ENCODE peak calls at places on chromosomes 1 and 21, in ten cellular contexts. One of them, this sample, is unnamed.

GRCh38 chr1:30377230-30378022 is 346.0 kb downstream of the MATN1 start:
- DNase-seq in heart left ventricle: no peak
- DNase-seq in SJSA1: peak; percentile 30
- DNase-seq in WERI-Rb-1: peak; percentile 25
- DNase-seq in T-helper 17 cell: no peak
- DNase-seq in CD8-positive, alpha-beta memory T cell: no peak
- DNase-seq in mucosa of descending colon: no peak
- DNase-seq in neuronal stem cell: no peak
- DNase-seq in H9: no peak
- DNase-seq in ovary: no peak
- DNase-seq in this sample: no peak

GRCh38 chr1:223819730-223820514 is 25.8 kb downstream of the TP53BP2 start:
- DNase-seq in heart left ventricle: no peak
- DNase-seq in SJSA1: no peak
- DNase-seq in WERI-Rb-1: peak; percentile 7
- DNase-seq in T-helper 17 cell: no peak
- DNase-seq in CD8-positive, alpha-beta memory T cell: no peak
- DNase-seq in mucosa of descending colon: no peak
- DNase-seq in neuronal stem cell: no peak
- DNase-seq in H9: no peak
- DNase-seq in ovary: no peak
- DNase-seq in this sample: no peak

GRCh38 chr1:210239295-210240155 is 6.9 kb downstream of the SERTAD4 start:
- DNase-seq in heart left ventricle: no peak
- DNase-seq in SJSA1: peak; percentile 75
- DNase-seq in WERI-Rb-1: peak; percentile 56
- DNase-seq in T-helper 17 cell: no peak
- DNase-seq in CD8-positive, alpha-beta memory T cell: no peak
- DNase-seq in mucosa of descending colon: no peak
- DNase-seq in neuronal stem cell: no peak
- DNase-seq in H9: no peak
- DNase-seq in ovary: no peak
- DNase-seq in this sample: no peak

GRCh38 chr1:18693256-18694098 is 62.8 kb downstream of the PAX7 start:
- DNase-seq in heart left ventricle: no peak
- DNase-seq in SJSA1: no peak
- DNase-seq in WERI-Rb-1: peak; percentile 87
- DNase-seq in T-helper 17 cell: no peak
- DNase-seq in CD8-positive, alpha-beta memory T cell: no peak
- DNase-seq in mucosa of descending colon: no peak
- DNase-seq in neuronal stem cell: peak; percentile 43
- DNase-seq in H9: peak; percentile 94
- DNase-seq in ovary: no peak
- DNase-seq in this sample: peak; percentile 55

GRCh38 chr1:151472852-151473731 is 13.8 kb upstream of the POGZ start:
- DNase-seq in heart left ventricle: peak; percentile 50
- DNase-seq in SJSA1: no peak
- DNase-seq in WERI-Rb-1: no peak
- DNase-seq in T-helper 17 cell: peak; percentile 11
- DNase-seq in CD8-positive, alpha-beta memory T cell: peak; percentile 16
- DNase-seq in mucosa of descending colon: peak; percentile 61
- DNase-seq in neuronal stem cell: peak; percentile 56
- DNase-seq in H9: peak; percentile 56
- DNase-seq in ovary: peak; percentile 59
- DNase-seq in this sample: no peak

GRCh38 chr1:48182441-48182840 is 40.1 kb upstream of the SLC5A9 start:
- DNase-seq in heart left ventricle: no peak
- DNase-seq in SJSA1: no peak
- DNase-seq in WERI-Rb-1: peak; percentile 50
- DNase-seq in T-helper 17 cell: no peak
- DNase-seq in CD8-positive, alpha-beta memory T cell: no peak
- DNase-seq in mucosa of descending colon: no peak
- DNase-seq in neuronal stem cell: no peak
- DNase-seq in H9: no peak
- DNase-seq in ovary: no peak
- DNase-seq in this sample: no peak

GRCh38 chr1:150875197-150876110 is 945 bp downstream of the ARNT start:
- DNase-seq in heart left ventricle: peak; percentile 13
- DNase-seq in SJSA1: no peak
- DNase-seq in WERI-Rb-1: peak; percentile 40
- DNase-seq in T-helper 17 cell: no peak
- DNase-seq in CD8-positive, alpha-beta memory T cell: peak; percentile 17
- DNase-seq in mucosa of descending colon: no peak
- DNase-seq in neuronal stem cell: no peak
- DNase-seq in H9: no peak
- DNase-seq in ovary: no peak
- DNase-seq in this sample: no peak

GRCh38 chr1:20216574-20216973 is 30.3 kb upstream of the PLA2G2C start:
- DNase-seq in heart left ventricle: no peak
- DNase-seq in SJSA1: no peak
- DNase-seq in WERI-Rb-1: peak; percentile 34
- DNase-seq in T-helper 17 cell: no peak
- DNase-seq in CD8-positive, alpha-beta memory T cell: no peak
- DNase-seq in mucosa of descending colon: no peak
- DNase-seq in neuronal stem cell: no peak
- DNase-seq in H9: no peak
- DNase-seq in ovary: no peak
- DNase-seq in this sample: no peak

GRCh38 chr1:106290805-106291537 is 765.5 kb upstream of the PRMT6 start:
- DNase-seq in heart left ventricle: no peak
- DNase-seq in SJSA1: no peak
- DNase-seq in WERI-Rb-1: peak; percentile 20
- DNase-seq in T-helper 17 cell: no peak
- DNase-seq in CD8-positive, alpha-beta memory T cell: no peak
- DNase-seq in mucosa of descending colon: no peak
- DNase-seq in neuronal stem cell: no peak
- DNase-seq in H9: no peak
- DNase-seq in ovary: no peak
- DNase-seq in this sample: no peak

GRCh38 chr1:106292130-106292529 is 764.3 kb upstream of the PRMT6 start:
- DNase-seq in heart left ventricle: no peak
- DNase-seq in SJSA1: no peak
- DNase-seq in WERI-Rb-1: no peak
- DNase-seq in T-helper 17 cell: no peak
- DNase-seq in CD8-positive, alpha-beta memory T cell: no peak
- DNase-seq in mucosa of descending colon: no peak
- DNase-seq in neuronal stem cell: no peak
- DNase-seq in H9: no peak
- DNase-seq in ovary: no peak
- DNase-seq in this sample: no peak

DNA sequence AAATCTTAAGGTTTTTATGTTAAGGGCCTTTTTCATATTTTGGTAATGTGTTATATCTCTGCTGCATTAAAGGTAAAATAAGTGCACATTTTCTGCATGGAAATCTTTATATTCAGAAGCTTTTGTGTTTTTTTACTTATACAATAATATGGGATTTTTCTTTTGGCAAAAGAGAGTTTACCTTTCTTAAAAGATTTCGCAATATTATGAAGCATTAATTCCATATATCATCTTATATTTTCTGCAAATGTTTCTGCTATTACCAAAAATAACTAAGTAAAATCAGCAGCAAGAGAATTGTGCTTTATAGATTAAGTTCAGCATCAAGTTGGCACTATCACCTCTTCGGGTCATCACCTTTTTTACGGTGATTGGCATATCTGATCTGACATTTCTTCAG is 767.2 kb upstream of the PRMT6 start:
- DNase-seq in heart left ventricle: no peak
- DNase-seq in SJSA1: no peak
- DNase-seq in WERI-Rb-1: no peak
- DNase-seq in T-helper 17 cell: no peak
- DNase-seq in CD8-positive, alpha-beta memory T cell: no peak
- DNase-seq in mucosa of descending colon: no peak
- DNase-seq in neuronal stem cell: no peak
- DNase-seq in H9: no peak
- DNase-seq in ovary: no peak
- DNase-seq in this sample: no peak
- H3K9me3 ChIP-seq in heart left ventricle: no peaks in the 10 kb centered on the region
- H3K9me3 ChIP-seq in SJSA1: peaks cover 6% of the 10 kb centered on the region
- H3K9me3 ChIP-seq in WERI-Rb-1: no peaks in the 10 kb centered on the region
- H3K9me3 ChIP-seq in T-helper 17 cell: no peaks in the 10 kb centered on the region
- H3K9me3 ChIP-seq in CD8-positive, alpha-beta memory T cell: no peaks in the 10 kb centered on the region
- H3K9me3 ChIP-seq in mucosa of descending colon: peaks cover 6% of the 10 kb centered on the region
- H3K9me3 ChIP-seq in neuronal stem cell: no peaks in the 10 kb centered on the region
- H3K9me3 ChIP-seq in H9: no peaks in the 10 kb centered on the region
- H3K9me3 ChIP-seq in ovary: no peaks in the 10 kb centered on the region
- H3K9me3 ChIP-seq in this sample: no peaks in the 10 kb centered on the region

GRCh38 chr1:159436469-159436868 is 3.1 kb upstream of the OR10J1 start:
- DNase-seq in heart left ventricle: no peak
- DNase-seq in SJSA1: no peak
- DNase-seq in WERI-Rb-1: no peak
- DNase-seq in T-helper 17 cell: no peak
- DNase-seq in CD8-positive, alpha-beta memory T cell: no peak
- DNase-seq in mucosa of descending colon: no peak
- DNase-seq in neuronal stem cell: no peak
- DNase-seq in H9: no peak
- DNase-seq in ovary: no peak
- DNase-seq in this sample: no peak

GRCh38 chr1:159442428-159442827 is 2.9 kb downstream of the OR10J1 start:
- DNase-seq in heart left ventricle: no peak
- DNase-seq in SJSA1: no peak
- DNase-seq in WERI-Rb-1: no peak
- DNase-seq in T-helper 17 cell: no peak
- DNase-seq in CD8-positive, alpha-beta memory T cell: no peak
- DNase-seq in mucosa of descending colon: no peak
- DNase-seq in neuronal stem cell: no peak
- DNase-seq in H9: no peak
- DNase-seq in ovary: no peak
- DNase-seq in this sample: no peak

GRCh38 chr1:159443063-159443750 is 3.7 kb downstream of the OR10J1 start:
- DNase-seq in heart left ventricle: no peak
- DNase-seq in SJSA1: no peak
- DNase-seq in WERI-Rb-1: no peak
- DNase-seq in T-helper 17 cell: no peak
- DNase-seq in CD8-positive, alpha-beta memory T cell: no peak
- DNase-seq in mucosa of descending colon: no peak
- DNase-seq in neuronal stem cell: no peak
- DNase-seq in H9: no peak
- DNase-seq in ovary: no peak
- DNase-seq in this sample: no peak

GRCh38 chr1:159441360-159441759 is 1.8 kb downstream of the OR10J1 start:
- DNase-seq in heart left ventricle: no peak
- DNase-seq in SJSA1: no peak
- DNase-seq in WERI-Rb-1: no peak
- DNase-seq in T-helper 17 cell: no peak
- DNase-seq in CD8-positive, alpha-beta memory T cell: no peak
- DNase-seq in mucosa of descending colon: no peak
- DNase-seq in neuronal stem cell: no peak
- DNase-seq in H9: no peak
- DNase-seq in ovary: no peak
- DNase-seq in this sample: no peak

GRCh38 chr1:159439422-159439821 is at the start of gene OR10J1:
- DNase-seq in heart left ventricle: no peak
- DNase-seq in SJSA1: no peak
- DNase-seq in WERI-Rb-1: no peak
- DNase-seq in T-helper 17 cell: no peak
- DNase-seq in CD8-positive, alpha-beta memory T cell: no peak
- DNase-seq in mucosa of descending colon: no peak
- DNase-seq in neuronal stem cell: no peak
- DNase-seq in H9: no peak
- DNase-seq in ovary: no peak
- DNase-seq in this sample: no peak
- H3K9me3 ChIP-seq in heart left ventricle: no peaks in the 10 kb centered on the region
- H3K9me3 ChIP-seq in SJSA1: no peaks in the 10 kb centered on the region
- H3K9me3 ChIP-seq in WERI-Rb-1: no peaks in the 10 kb centered on the region
- H3K9me3 ChIP-seq in T-helper 17 cell: no peaks in the 10 kb centered on the region
- H3K9me3 ChIP-seq in CD8-positive, alpha-beta memory T cell: no peaks in the 10 kb centered on the region
- H3K9me3 ChIP-seq in mucosa of descending colon: no peaks in the 10 kb centered on the region
- H3K9me3 ChIP-seq in neuronal stem cell: no peaks in the 10 kb centered on the region
- H3K9me3 ChIP-seq in H9: no peaks in the 10 kb centered on the region
- H3K9me3 ChIP-seq in ovary: no peaks in the 10 kb centered on the region
- H3K9me3 ChIP-seq in this sample: no peaks in the 10 kb centered on the region

GRCh38 chr21:15967661-15968060 is 237.9 kb downstream of the USP25 start:
- DNase-seq in heart left ventricle: no peak
- DNase-seq in SJSA1: no peak
- DNase-seq in WERI-Rb-1: no peak
- DNase-seq in T-helper 17 cell: no peak
- DNase-seq in CD8-positive, alpha-beta memory T cell: no peak
- DNase-seq in mucosa of descending colon: no peak
- DNase-seq in neuronal stem cell: no peak
- DNase-seq in H9: no peak
- DNase-seq in ovary: no peak
- DNase-seq in this sample: no peak

GRCh38 chr21:15966216-15966615 is 236.4 kb downstream of the USP25 start:
- DNase-seq in heart left ventricle: no peak
- DNase-seq in SJSA1: no peak
- DNase-seq in WERI-Rb-1: no peak
- DNase-seq in T-helper 17 cell: no peak
- DNase-seq in CD8-positive, alpha-beta memory T cell: no peak
- DNase-seq in mucosa of descending colon: no peak
- DNase-seq in neuronal stem cell: no peak
- DNase-seq in H9: no peak
- DNase-seq in ovary: no peak
- DNase-seq in this sample: no peak

GRCh38 chr21:15968911-15969310 is 239.1 kb downstream of the USP25 start:
- DNase-seq in heart left ventricle: no peak
- DNase-seq in SJSA1: no peak
- DNase-seq in WERI-Rb-1: no peak
- DNase-seq in T-helper 17 cell: no peak
- DNase-seq in CD8-positive, alpha-beta memory T cell: no peak
- DNase-seq in mucosa of descending colon: no peak
- DNase-seq in neuronal stem cell: no peak
- DNase-seq in H9: no peak
- DNase-seq in ovary: no peak
- DNase-seq in this sample: no peak

GRCh38 chr21:15966651-15967050 is 236.9 kb downstream of the USP25 start:
- DNase-seq in heart left ventricle: no peak
- DNase-seq in SJSA1: no peak
- DNase-seq in WERI-Rb-1: no peak
- DNase-seq in T-helper 17 cell: no peak
- DNase-seq in CD8-positive, alpha-beta memory T cell: no peak
- DNase-seq in mucosa of descending colon: no peak
- DNase-seq in neuronal stem cell: no peak
- DNase-seq in H9: no peak
- DNase-seq in ovary: no peak
- DNase-seq in this sample: no peak

DNA sequence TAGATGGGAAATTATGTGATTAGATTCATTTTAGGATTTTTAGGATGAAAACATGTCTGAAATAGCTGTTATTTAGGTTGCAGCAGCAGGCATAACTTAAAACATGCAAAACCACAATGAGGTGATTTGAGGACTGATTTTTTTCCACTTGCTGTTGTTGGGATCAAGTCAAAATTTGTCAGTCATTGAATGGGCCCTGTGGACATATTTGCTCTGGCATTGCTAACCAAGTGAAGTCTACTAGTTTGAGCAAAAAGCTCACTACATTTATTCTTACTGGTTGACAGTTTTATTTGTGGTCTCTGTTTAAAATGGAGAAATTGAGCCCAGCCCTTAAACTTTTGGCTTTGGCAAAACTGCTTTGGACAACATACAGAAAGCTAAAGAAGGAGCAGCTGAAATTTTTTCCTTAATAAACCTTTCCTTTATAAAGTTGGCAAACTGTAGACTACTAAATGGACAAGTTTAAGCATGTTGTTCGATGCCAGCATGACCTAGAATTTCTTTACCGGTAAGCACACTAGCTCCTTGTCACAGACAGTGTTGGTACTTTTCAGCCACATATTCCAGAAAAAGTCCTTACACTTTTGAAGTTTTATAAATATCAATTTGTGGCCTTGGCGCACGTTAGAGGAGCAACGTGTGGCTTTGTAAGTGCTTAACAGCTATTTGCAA is 234.5 kb downstream of the USP25 start:
- DNase-seq in heart left ventricle: no peak
- DNase-seq in SJSA1: no peak
- DNase-seq in WERI-Rb-1: no peak
- DNase-seq in T-helper 17 cell: no peak
- DNase-seq in CD8-positive, alpha-beta memory T cell: no peak
- DNase-seq in mucosa of descending colon: no peak
- DNase-seq in neuronal stem cell: no peak
- DNase-seq in H9: no peak
- DNase-seq in ovary: no peak
- DNase-seq in this sample: no peak
- H3K9me3 ChIP-seq in heart left ventricle: no peaks in the 10 kb centered on the region
- H3K9me3 ChIP-seq in SJSA1: no peaks in the 10 kb centered on the region
- H3K9me3 ChIP-seq in WERI-Rb-1: no peaks in the 10 kb centered on the region
- H3K9me3 ChIP-seq in T-helper 17 cell: no peaks in the 10 kb centered on the region
- H3K9me3 ChIP-seq in CD8-positive, alpha-beta memory T cell: no peaks in the 10 kb centered on the region
- H3K9me3 ChIP-seq in mucosa of descending colon: no peaks in the 10 kb centered on the region
- H3K9me3 ChIP-seq in neuronal stem cell: no peaks in the 10 kb centered on the region
- H3K9me3 ChIP-seq in H9: no peaks in the 10 kb centered on the region
- H3K9me3 ChIP-seq in ovary: no peaks in the 10 kb centered on the region
- H3K9me3 ChIP-seq in this sample: no peaks in the 10 kb centered on the region

GRCh38 chr1:247269075-247269580 is 13.3 kb downstream of the VN1R5 start:
- DNase-seq in heart left ventricle: no peak
- DNase-seq in SJSA1: no peak
- DNase-seq in WERI-Rb-1: no peak
- DNase-seq in T-helper 17 cell: no peak
- DNase-seq in CD8-positive, alpha-beta memory T cell: no peak
- DNase-seq in mucosa of descending colon: no peak
- DNase-seq in neuronal stem cell: no peak
- DNase-seq in H9: no peak
- DNase-seq in ovary: no peak
- DNase-seq in this sample: no peak
- H3K9me3 ChIP-seq in heart left ventricle: peaks cover 13% of the 10 kb centered on the region
- H3K9me3 ChIP-seq in SJSA1: no peaks in the 10 kb centered on the region
- H3K9me3 ChIP-seq in WERI-Rb-1: peaks cover 12% of the 10 kb centered on the region
- H3K9me3 ChIP-seq in T-helper 17 cell: no peaks in the 10 kb centered on the region
- H3K9me3 ChIP-seq in CD8-positive, alpha-beta memory T cell: no peaks in the 10 kb centered on the region
- H3K9me3 ChIP-seq in mucosa of descending colon: peaks cover 7% of the 10 kb centered on the region
- H3K9me3 ChIP-seq in neuronal stem cell: peaks cover 9% of the 10 kb centered on the region
- H3K9me3 ChIP-seq in H9: peaks cover 7% of the 10 kb centered on the region
- H3K9me3 ChIP-seq in ovary: no peaks in the 10 kb centered on the region
- H3K9me3 ChIP-seq in this sample: peaks cover 2% of the 10 kb centered on the region

This sample was measured in iPS DF 6.9.